ENCODE peak calls at places on chromosomes 4 and X, in five cellular contexts. One of them, this sample, is unnamed.

GRCh38 chr4:186809070-186809469 is 85.4 kb upstream of the FAT1 start:
- DNase-seq in bronchial epithelial cell: no peak
- DNase-seq in psoas muscle: no peak
- DNase-seq in lung: no peak
- DNase-seq in HS-5: no peak
- DNase-seq in this sample: no peak

GRCh38 chr4:177235026-177235425 is 74.6 kb upstream of the NEIL3 start:
- DNase-seq in lung: no peak
- DNase-seq in psoas muscle: no peak
- DNase-seq in HS-5: peak; percentile 20
- DNase-seq in bronchial epithelial cell: peak; percentile 14
- DNase-seq in this sample: no peak

GRCh38 chr4:183288955-183289354 is 31.1 kb downstream of the CLDN22 start:
- DNase-seq in lung: no peak
- DNase-seq in psoas muscle: no peak
- DNase-seq in bronchial epithelial cell: no peak
- DNase-seq in HS-5: no peak
- DNase-seq in this sample: no peak

GRCh38 chr4:576991-577498 is 950 bp upstream of the TMEM271 start:
- DNase-seq in lung: no peak
- DNase-seq in HS-5: no peak
- DNase-seq in psoas muscle: no peak
- DNase-seq in bronchial epithelial cell: no peak
- DNase-seq in this sample: no peak

GRCh38 chrX:34300871-34301270 is 168.8 kb upstream of the FAM47A start:
- DNase-seq in HS-5: peak; percentile 6
- DNase-seq in bronchial epithelial cell: peak; percentile 57
- DNase-seq in lung: no peak
- DNase-seq in psoas muscle: no peak
- DNase-seq in this sample: peak; percentile 55

GRCh38 chrX:133580630-133581029 is 165.3 kb upstream of the GPC4 start:
- DNase-seq in HS-5: no peak
- DNase-seq in lung: no peak
- DNase-seq in bronchial epithelial cell: peak; percentile 45
- DNase-seq in psoas muscle: no peak
- DNase-seq in this sample: no peak

GRCh38 chr4:5524900-5525299 is 183.5 kb downstream of the EVC2 start:
- DNase-seq in lung: no peak
- DNase-seq in HS-5: no peak
- DNase-seq in bronchial epithelial cell: no peak
- DNase-seq in psoas muscle: no peak
- DNase-seq in this sample: peak; percentile 61

GRCh38 chr4:2441393-2442174 is 22.8 kb downstream of the CFAP99 start:
- DNase-seq in lung: peak; percentile 42
- DNase-seq in bronchial epithelial cell: peak; percentile 46
- DNase-seq in psoas muscle: peak; percentile 63
- DNase-seq in HS-5: no peak
- DNase-seq in this sample: peak; percentile 43

GRCh38 chr4:8308856-8309771 is 39.6 kb downstream of the HTRA3 start:
- DNase-seq in psoas muscle: peak; percentile 91
- DNase-seq in HS-5: no peak
- DNase-seq in bronchial epithelial cell: no peak
- DNase-seq in lung: no peak
- DNase-seq in this sample: no peak

GRCh38 chr4:2886161-2886560 is 42.5 kb downstream of the ADD1 start:
- DNase-seq in bronchial epithelial cell: no peak
- DNase-seq in psoas muscle: no peak
- DNase-seq in lung: no peak
- DNase-seq in HS-5: no peak
- DNase-seq in this sample: no peak

GRCh38 chr4:105061136-105061696 is 85.5 kb upstream of the TET2 start:
- DNase-seq in bronchial epithelial cell: peak; percentile 82
- DNase-seq in lung: no peak
- DNase-seq in HS-5: no peak
- DNase-seq in psoas muscle: no peak
- DNase-seq in this sample: peak; percentile 90

GRCh38 chr4:84804126-84804525 is 162.4 kb downstream of the WDFY3 start:
- DNase-seq in bronchial epithelial cell: no peak
- DNase-seq in HS-5: no peak
- DNase-seq in lung: no peak
- DNase-seq in psoas muscle: no peak
- DNase-seq in this sample: no peak